ENCODE peak calls at places on chromosomes 7 and 10, in ten cellular contexts. One of them, this sample, is unnamed.
A peak's percentile ranks its signal among the peaks of the same experiment; 100 is the strongest.

GRCh38 chr10:86718556-86718955 is 37.9 kb upstream of the BMPR1A start:
- DNase-seq in activated T-cell treated with anti-CD3 and anti-CD28 coated beads, Interleukin-2, amount 50 U/mL, for 72 hours: no peak
- DNase-seq in iPS-NIHi11: no peak
- DNase-seq in ecto neural progenitor cell: no peak
- DNase-seq in A172: no peak
- DNase-seq in stimulated activated naive CD8-positive, alpha-beta T cell treated with anti-CD3 and anti-CD28 coated beads, Interleukin-15, Interleukin-2, amounts not matched to agents 100 U/mL and 50 U/mL, for 24 hours: no peak
- DNase-seq in pons: no peak
- DNase-seq in HTR-8/SVneo: no peak
- DNase-seq in posterior cingulate gyrus: no peak
- DNase-seq in occipital lobe: no peak
- DNase-seq in this sample: no peak

GRCh38 chr10:36720931-36721330 is 404.5 kb upstream of the ANKRD30A start:
- DNase-seq in activated T-cell treated with anti-CD3 and anti-CD28 coated beads, Interleukin-2, amount 50 U/mL, for 72 hours: no peak
- DNase-seq in iPS-NIHi11: no peak
- DNase-seq in ecto neural progenitor cell: no peak
- DNase-seq in A172: no peak
- DNase-seq in stimulated activated naive CD8-positive, alpha-beta T cell treated with anti-CD3 and anti-CD28 coated beads, Interleukin-15, Interleukin-2, amounts not matched to agents 100 U/mL and 50 U/mL, for 24 hours: no peak
- DNase-seq in pons: no peak
- DNase-seq in HTR-8/SVneo: no peak
- DNase-seq in posterior cingulate gyrus: no peak
- DNase-seq in occipital lobe: no peak
- DNase-seq in this sample: no peak

GRCh38 chr7:66937940-66938339 is 16.9 kb downstream of the TMEM248 start:
- DNase-seq in activated T-cell treated with anti-CD3 and anti-CD28 coated beads, Interleukin-2, amount 50 U/mL, for 72 hours: no peak
- DNase-seq in iPS-NIHi11: no peak
- DNase-seq in ecto neural progenitor cell: no peak
- DNase-seq in A172: no peak
- DNase-seq in stimulated activated naive CD8-positive, alpha-beta T cell treated with anti-CD3 and anti-CD28 coated beads, Interleukin-15, Interleukin-2, amounts not matched to agents 100 U/mL and 50 U/mL, for 24 hours: no peak
- DNase-seq in pons: no peak
- DNase-seq in HTR-8/SVneo: no peak
- DNase-seq in posterior cingulate gyrus: no peak
- DNase-seq in occipital lobe: no peak
- DNase-seq in this sample: no peak

GRCh38 chr7:91347288-91347687 is 83.1 kb downstream of the FZD1 start:
- DNase-seq in activated T-cell treated with anti-CD3 and anti-CD28 coated beads, Interleukin-2, amount 50 U/mL, for 72 hours: no peak
- DNase-seq in iPS-NIHi11: no peak
- DNase-seq in ecto neural progenitor cell: no peak
- DNase-seq in A172: peak; percentile 20
- DNase-seq in stimulated activated naive CD8-positive, alpha-beta T cell treated with anti-CD3 and anti-CD28 coated beads, Interleukin-15, Interleukin-2, amounts not matched to agents 100 U/mL and 50 U/mL, for 24 hours: no peak
- DNase-seq in pons: peak; percentile 45
- DNase-seq in HTR-8/SVneo: no peak
- DNase-seq in posterior cingulate gyrus: no peak
- DNase-seq in occipital lobe: no peak
- DNase-seq in this sample: no peak

GRCh38 chr7:101094791-101095375 is 9.6 kb downstream of the TRIM56 start:
- DNase-seq in activated T-cell treated with anti-CD3 and anti-CD28 coated beads, Interleukin-2, amount 50 U/mL, for 72 hours: peak; percentile 43
- DNase-seq in iPS-NIHi11: peak; percentile 73
- DNase-seq in ecto neural progenitor cell: peak; percentile 67
- DNase-seq in A172: peak; percentile 80
- DNase-seq in stimulated activated naive CD8-positive, alpha-beta T cell treated with anti-CD3 and anti-CD28 coated beads, Interleukin-15, Interleukin-2, amounts not matched to agents 100 U/mL and 50 U/mL, for 24 hours: peak; percentile 60
- DNase-seq in pons: no peak
- DNase-seq in HTR-8/SVneo: no peak
- DNase-seq in posterior cingulate gyrus: peak; percentile 30
- DNase-seq in occipital lobe: no peak
- DNase-seq in this sample: peak; percentile 67

GRCh38 chr7:114508096-114508495 is 93.5 kb downstream of the FOXP2 start:
- DNase-seq in activated T-cell treated with anti-CD3 and anti-CD28 coated beads, Interleukin-2, amount 50 U/mL, for 72 hours: no peak
- DNase-seq in iPS-NIHi11: no peak
- DNase-seq in ecto neural progenitor cell: no peak
- DNase-seq in A172: no peak
- DNase-seq in stimulated activated naive CD8-positive, alpha-beta T cell treated with anti-CD3 and anti-CD28 coated beads, Interleukin-15, Interleukin-2, amounts not matched to agents 100 U/mL and 50 U/mL, for 24 hours: no peak
- DNase-seq in pons: no peak
- DNase-seq in HTR-8/SVneo: no peak
- DNase-seq in posterior cingulate gyrus: no peak
- DNase-seq in occipital lobe: no peak
- DNase-seq in this sample: no peak

GRCh38 chr10:15476337-15476736 is 105.2 kb upstream of the FAM171A1 start:
- DNase-seq in activated T-cell treated with anti-CD3 and anti-CD28 coated beads, Interleukin-2, amount 50 U/mL, for 72 hours: no peak
- DNase-seq in iPS-NIHi11: no peak
- DNase-seq in ecto neural progenitor cell: no peak
- DNase-seq in A172: no peak
- DNase-seq in stimulated activated naive CD8-positive, alpha-beta T cell treated with anti-CD3 and anti-CD28 coated beads, Interleukin-15, Interleukin-2, amounts not matched to agents 100 U/mL and 50 U/mL, for 24 hours: no peak
- DNase-seq in pons: no peak
- DNase-seq in HTR-8/SVneo: no peak
- DNase-seq in posterior cingulate gyrus: no peak
- DNase-seq in occipital lobe: no peak
- DNase-seq in this sample: no peak

GRCh38 chr10:13016413-13016812 is 14.9 kb upstream of the CCDC3 start:
- DNase-seq in activated T-cell treated with anti-CD3 and anti-CD28 coated beads, Interleukin-2, amount 50 U/mL, for 72 hours: no peak
- DNase-seq in iPS-NIHi11: no peak
- DNase-seq in ecto neural progenitor cell: no peak
- DNase-seq in A172: no peak
- DNase-seq in stimulated activated naive CD8-positive, alpha-beta T cell treated with anti-CD3 and anti-CD28 coated beads, Interleukin-15, Interleukin-2, amounts not matched to agents 100 U/mL and 50 U/mL, for 24 hours: no peak
- DNase-seq in pons: no peak
- DNase-seq in HTR-8/SVneo: no peak
- DNase-seq in posterior cingulate gyrus: no peak
- DNase-seq in occipital lobe: no peak
- DNase-seq in this sample: no peak

This sample was measured in RCC 7860.